ENCODE peak calls at places on chromosomes 12 and 14, in four cellular contexts. A is prostate gland, J is ascending aorta, L is breast epithelium. C is an unnamed sample.
A peak's percentile ranks its signal among the peaks of the same experiment; 100 is the strongest.

GRCh38 chr14:77541905-77542304 is 43.3 kb upstream of the ISM2 start:
- DNase-seq in A (no peak), J (no peak), L (no peak), C (no peak)

GRCh38 chr14:51823706-51824105 is 36.7 kb upstream of the GNG2 start:
- DNase-seq in A (no peak), J (no peak), L (no peak), C (peak; percentile 26)

GRCh38 chr12:55847603-55848329 is 5.0 kb upstream of the MMP19 start:
- DNase-seq in A (peak; percentile 26), J (peak; percentile 99), L (peak; percentile 94), C (peak; percentile 100)

GRCh38 chr12:57461326-57461903 is 1.8 kb downstream of the GLI1 start:
- DNase-seq in A (peak; percentile 41), J (peak; percentile 90), L (peak; percentile 39), C (peak; percentile 27)

GRCh38 chr12:105296116-105297095 is 34.1 kb upstream of the C12orf75 start:
- DNase-seq in A (no peak), J (no peak), L (no peak), C (no peak)

GRCh38 chr12:128684357-128684756 is 139.4 kb downstream of the SLC15A4 start:
- DNase-seq in A (no peak), J (no peak), L (no peak), C (no peak)

GRCh38 chr14:22848391-22849164 is 12.2 kb downstream of the MMP14 start:
- DNase-seq in A (no peak), J (peak; percentile 90), L (peak; percentile 70), C (peak; percentile 90)

GRCh38 chr14:70021548-70021947 is 142.3 kb downstream of the SMOC1 start:
- DNase-seq in A (no peak), J (no peak), L (no peak), C (no peak)

GRCh38 chr12:45909041-45909713 is 81.2 kb downstream of the SCAF11 start:
- DNase-seq in A (no peak), J (no peak), L (no peak), C (no peak)

GRCh38 chr14:52025310-52025709 is 36.0 kb downstream of the RTRAF start:
- DNase-seq in A (no peak), J (no peak), L (no peak), C (peak; percentile 94)

GRCh38 chr12:88108021-88108420 is 33.9 kb downstream of the CEP290 start:
- DNase-seq in A (no peak), J (no peak), L (no peak), C (peak; percentile 35)

GRCh38 chr12:68686262-68686594 is 550 bp upstream of the NUP107 start:
- DNase-seq in A (no peak), J (no peak), L (no peak), C (no peak)

DNA sequence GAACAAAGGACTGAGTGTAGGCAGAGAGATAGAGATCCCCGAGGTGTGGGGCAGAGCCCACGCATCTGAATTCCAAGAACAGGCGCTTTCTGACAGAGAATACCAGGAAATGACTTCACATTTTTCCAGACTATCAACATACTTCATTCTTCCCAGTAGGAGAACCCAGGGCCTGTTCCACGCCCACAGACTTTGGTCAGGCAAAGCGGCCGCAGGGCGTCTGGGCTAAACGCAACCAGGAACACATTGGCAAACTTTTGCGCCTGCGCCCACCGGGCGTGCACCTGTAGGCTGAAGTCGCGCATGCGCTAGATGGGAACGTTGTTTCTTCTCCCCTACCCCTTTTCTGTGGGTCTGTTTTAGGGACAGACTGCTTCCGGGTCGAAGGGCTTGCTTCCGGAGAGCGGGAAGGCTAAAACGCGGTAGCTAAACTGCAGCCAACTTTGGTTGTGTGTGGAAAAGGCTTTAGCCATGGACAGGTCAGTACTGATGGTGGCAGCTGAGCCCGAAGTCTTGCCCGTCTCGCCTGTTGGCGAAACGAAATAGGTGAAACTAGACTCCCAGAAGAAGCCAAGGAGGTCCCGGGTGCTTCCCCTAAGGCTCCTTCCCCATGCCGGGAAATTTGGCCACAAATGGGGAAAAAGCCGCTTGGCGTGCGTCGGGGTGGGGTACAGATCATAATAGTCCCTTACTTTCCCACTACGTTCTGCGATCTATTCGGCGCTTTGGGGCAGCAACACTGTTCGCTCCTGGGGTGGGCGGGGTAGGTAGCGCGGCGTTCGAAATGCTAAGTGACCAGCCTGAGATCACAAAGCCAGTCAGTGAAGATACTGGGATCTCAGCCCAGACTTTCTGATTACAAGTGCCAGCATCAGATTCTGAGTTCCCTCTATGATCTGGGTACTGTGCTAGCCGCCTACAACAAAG is at the start of gene NUP107:
- DNase-seq in A (peak; percentile 97), J (peak; percentile 99), L (peak; percentile 99), C (peak; percentile 99)
- TF ChIP-seq CTCF in A (peak; percentile 54), J (no peak), L (peak; percentile 40), C (peak; percentile 28)

GRCh38 chr12:132921685-132922084 is 34.3 kb upstream of the CHFR start:
- DNase-seq in A (no peak), J (no peak), L (no peak), C (no peak)

GRCh38 chr12:132924356-132924755 is 31.8 kb downstream of the ZNF605 start:
- DNase-seq in A (no peak), J (no peak), L (no peak), C (no peak)

GRCh38 chr12:132922676-132923075 is 33.4 kb downstream of the ZNF605 start:
- DNase-seq in A (no peak), J (no peak), L (no peak), C (no peak)

GRCh38 chr12:132923356-132923909 is 32.7 kb downstream of the ZNF605 start:
- DNase-seq in A (no peak), J (no peak), L (no peak), C (no peak)

GRCh38 chr12:132918680-132919079 is 31.3 kb upstream of the CHFR start:
- DNase-seq in A (no peak), J (no peak), L (no peak), C (no peak)
- H3K4me3 ChIP-seq in A (no peak overlapping the region), J (no peak overlapping the region), L (no peak overlapping the region), C (no peak overlapping the region)

GRCh38 chr14:103867523-103867953 is 20.2 kb upstream of the PPP1R13B start:
- DNase-seq in A (peak; percentile 84), J (no peak), L (no peak), C (peak; percentile 36)
- TF ChIP-seq CTCF in A (no peak), J (no peak), L (no peak), C (no peak)

GRCh38 chr12:53720946-53721345 is 6.3 kb downstream of the CALCOCO1 start:
- DNase-seq in A (no peak), J (no peak), L (no peak), C (no peak)

GRCh38 chr12:53714004-53714403 is 13.2 kb downstream of the CALCOCO1 start:
- DNase-seq in A (no peak), J (no peak), L (no peak), C (no peak)

GRCh38 chr12:53717319-53717718 is 9.9 kb downstream of the CALCOCO1 start:
- DNase-seq in A (no peak), J (no peak), L (no peak), C (no peak)

GRCh38 chr12:53722450-53723041 is 4.7 kb downstream of the CALCOCO1 start:
- DNase-seq in A (no peak), J (no peak), L (no peak), C (no peak)

GRCh38 chr12:53719649-53720048 is 7.6 kb downstream of the CALCOCO1 start:
- DNase-seq in A (no peak), J (no peak), L (no peak), C (no peak)
- H3K4me3 ChIP-seq in A (no peak overlapping the region), J (no peak overlapping the region), L (no peak overlapping the region), C (no peak overlapping the region)

GRCh38 chr12:3744216-3744883 is 8.6 kb downstream of the CRACR2A start:
- DNase-seq in A (no peak), J (no peak), L (no peak), C (no peak)
- TF ChIP-seq CTCF in A (no peak), J (no peak), L (no peak), C (no peak)

DNA sequence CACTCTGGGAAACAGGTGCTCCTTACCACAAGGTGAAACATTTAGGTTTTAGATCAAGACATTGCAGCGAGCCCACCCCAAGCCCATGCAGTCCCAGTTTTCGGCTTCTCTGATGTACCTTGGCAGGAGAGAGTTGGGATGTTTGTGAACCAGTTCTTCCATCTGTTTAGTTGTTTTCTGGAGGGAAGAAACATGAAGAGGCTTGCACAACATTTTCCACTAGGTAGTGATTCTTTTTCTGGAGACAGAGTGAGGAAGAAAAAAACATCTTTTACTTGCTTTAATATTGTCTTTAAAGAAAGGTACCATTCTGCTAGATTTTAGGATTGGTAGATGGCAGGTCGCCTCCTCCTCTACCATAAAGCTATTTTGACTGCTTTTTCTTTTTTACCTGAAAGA is 1.8 kb downstream of the LGR5 start:
- DNase-seq in A (no peak), J (no peak), L (no peak), C (no peak)
- H3K4me3 ChIP-seq in A (no peak overlapping the region), J (peak overlapping the region; percentile 59), L (no peak overlapping the region), C (no peak overlapping the region)

GRCh38 chr14:55191881-55192616 is 664 bp upstream of the DLGAP5 start:
- DNase-seq in A (no peak), J (no peak), L (no peak), C (no peak)
- TF ChIP-seq CTCF in A (no peak), J (no peak), L (no peak), C (no peak)

GRCh38 chr12:96190403-96191170 is 3.6 kb upstream of the ELK3 start:
- DNase-seq in A (no peak), J (peak; percentile 30), L (no peak), C (peak; percentile 71)
- H3K4me3 ChIP-seq in A (no peak overlapping the region), J (no peak overlapping the region), L (no peak overlapping the region), C (no peak overlapping the region)

C was measured in cardiac fibroblast.